ENCODE peak calls at places on chromosome 18, in five cellular contexts. T is NB4, G is sigmoid colon, H is H1, J is heart left ventricle. Z is an unnamed sample.

GRCh38 chr18:69718912-69719547 is 228.6 kb downstream of the CD226 start:
- DNase-seq in G (no peak), H (no peak), T (no peak), J (no peak), Z (no peak)

GRCh38 chr18:24840640-24841039 is 380.2 kb downstream of the HRH4 start:
- DNase-seq in H (no peak), T (no peak), J (no peak), G (no peak), Z (no peak)

GRCh38 chr18:61549411-61549810 is 216.2 kb downstream of the CDH20 start:
- DNase-seq in H (no peak), J (no peak), G (no peak), T (no peak), Z (no peak)

GRCh38 chr18:52992041-52992440 is 652.0 kb downstream of the DCC start:
- DNase-seq in G (no peak), J (no peak), H (no peak), T (peak), Z (no peak)

GRCh38 chr18:59881728-59882685 is 17.8 kb upstream of the PMAIP1 start:
- DNase-seq in G (no peak), T (peak), H (peak), J (no peak), Z (no peak)

GRCh38 chr18:40407913-40408312 is 1547.1 kb upstream of the PIK3C3 start:
- DNase-seq in H (no peak), J (no peak), T (no peak), G (no peak), Z (no peak)

GRCh38 chr18:53990485-53990884 is 234.0 kb downstream of the MBD2 start:
- DNase-seq in T (no peak), H (no peak), J (no peak), G (no peak), Z (no peak)

GRCh38 chr18:37552296-37552695 is 13.3 kb downstream of the CELF4 start:
- DNase-seq in T (no peak), H (no peak), G (no peak), J (no peak), Z (no peak)

GRCh38 chr18:68847219-68847860 is 49.5 kb downstream of the CCDC102B start:
- DNase-seq in T (peak), H (no peak), J (no peak), G (no peak), Z (no peak)

GRCh38 chr18:41906528-41907256 is 48.3 kb upstream of the PIK3C3 start:
- DNase-seq in J (no peak), T (peak), H (no peak), G (no peak), Z (no peak)

GRCh38 chr18:41226186-41226585 is 728.8 kb upstream of the PIK3C3 start:
- DNase-seq in J (no peak), H (no peak), T (no peak), G (no peak), Z (no peak)

GRCh38 chr18:36492604-36493329 is 195.3 kb downstream of the FHOD3 start:
- DNase-seq in J (no peak), T (no peak), H (no peak), G (no peak), Z (no peak)

GRCh38 chr18:12038082-12038660 is 55.5 kb upstream of the ANKRD62 start:
- DNase-seq in H (peak), T (no peak), J (no peak), G (peak), Z (peak)

GRCh38 chr18:57331718-57332117 is 20.6 kb upstream of the ST8SIA3 start:
- DNase-seq in G (no peak), J (no peak), H (no peak), T (no peak), Z (no peak)

GRCh38 chr18:37636831-37637230 is 71.2 kb upstream of the CELF4 start:
- DNase-seq in H (no peak), T (no peak), J (no peak), G (no peak), Z (no peak)

GRCh38 chr18:73638709-73639108 is 508.9 kb downstream of the FBXO15 start:
- DNase-seq in J (no peak), G (no peak), H (no peak), T (no peak), Z (no peak)

GRCh38 chr18:48780151-48781001 is 170.4 kb downstream of the SMAD7 start:
- DNase-seq in G (no peak), J (no peak), T (no peak), H (no peak), Z (no peak)

GRCh38 chr18:57275111-57275510 is 77.2 kb upstream of the ST8SIA3 start:
- DNase-seq in J (no peak), G (no peak), T (no peak), H (no peak), Z (no peak)

GRCh38 chr18:63213331-63213900 is 106.2 kb downstream of the BCL2 start:
- DNase-seq in G (no peak), T (peak), J (no peak), H (no peak), Z (no peak)

GRCh38 chr18:62590799-62591640 is 68.2 kb downstream of the ZCCHC2 start:
- DNase-seq in G (no peak), T (no peak), J (no peak), H (no peak), Z (no peak)

GRCh38 chr18:73750052-73750451 is 397.6 kb downstream of the FBXO15 start:
- DNase-seq in G (no peak), T (no peak), H (no peak), J (no peak), Z (no peak)

GRCh38 chr18:58438161-58438983 is 190.5 kb downstream of the ALPK2 start:
- DNase-seq in J (no peak), H (no peak), G (no peak), T (no peak), Z (no peak)

GRCh38 chr18:42164556-42164955 is 209.5 kb downstream of the PIK3C3 start:
- DNase-seq in T (no peak), H (no peak), J (no peak), G (no peak), Z (no peak)

GRCh38 chr18:26286008-26286407 is 59.8 kb downstream of the TAF4B start:
- DNase-seq in J (no peak), G (no peak), H (no peak), T (peak), Z (no peak)

GRCh38 chr18:32906506-32907214 is 133.8 kb upstream of the KLHL14 start:
- DNase-seq in J (no peak), G (no peak), T (peak), H (no peak), Z (no peak)

GRCh38 chr18:34117319-34117718 is 107.4 kb downstream of the NOL4 start:
- DNase-seq in T (no peak), J (no peak), G (no peak), H (no peak), Z (no peak)

GRCh38 chr18:42196651-42197050 is 241.6 kb downstream of the PIK3C3 start:
- DNase-seq in H (no peak), J (no peak), T (no peak), G (no peak), Z (no peak)

GRCh38 chr18:34158881-34159690 is 65.6 kb downstream of the NOL4 start:
- DNase-seq in T (no peak), J (peak), H (peak), G (peak), Z (peak)

DNA sequence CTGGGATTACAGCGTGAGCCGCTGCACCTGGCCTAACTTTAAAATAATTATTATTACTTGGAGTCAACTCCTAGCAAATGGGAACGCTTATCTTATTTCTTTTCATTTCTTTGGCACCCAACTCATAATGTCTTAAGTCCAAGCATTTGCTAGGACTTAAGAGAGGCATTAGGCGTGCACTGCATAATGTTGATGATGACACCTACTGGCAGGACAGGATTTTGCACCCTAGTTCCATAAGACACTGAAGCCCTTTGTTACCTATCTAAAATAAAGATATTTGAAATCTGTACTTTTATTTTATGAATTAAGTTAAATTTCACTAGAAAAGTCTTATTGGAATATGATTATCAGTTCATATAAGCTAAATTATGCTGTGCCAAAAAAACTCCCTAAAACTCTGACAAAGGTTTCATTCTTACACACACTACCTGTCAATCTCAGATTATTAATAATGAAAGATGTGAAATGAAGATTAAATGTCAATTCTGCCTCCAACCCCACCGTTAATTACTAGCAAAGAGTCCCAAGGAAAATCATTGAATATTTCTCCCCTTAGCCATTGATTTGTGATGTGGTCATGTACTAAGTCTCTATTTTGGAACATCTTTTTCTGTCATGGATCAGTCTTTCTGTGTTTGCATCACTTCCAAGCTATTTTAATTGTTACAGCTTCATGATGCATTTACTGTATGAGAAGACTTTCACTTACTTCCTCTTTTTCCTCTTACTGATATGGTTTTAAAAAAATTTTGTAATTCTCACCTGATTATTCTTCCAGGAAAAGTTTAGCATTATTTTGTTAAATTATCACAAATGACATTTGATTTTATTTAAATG is 12.7 kb upstream of the CDH2 start:
- DNase-seq in T (peak), G (no peak), J (no peak), H (peak), Z (peak)
- TF ChIP-seq CTCF in T (peak), G (peak), J (peak), H (no peak), Z (peak)

DNA sequence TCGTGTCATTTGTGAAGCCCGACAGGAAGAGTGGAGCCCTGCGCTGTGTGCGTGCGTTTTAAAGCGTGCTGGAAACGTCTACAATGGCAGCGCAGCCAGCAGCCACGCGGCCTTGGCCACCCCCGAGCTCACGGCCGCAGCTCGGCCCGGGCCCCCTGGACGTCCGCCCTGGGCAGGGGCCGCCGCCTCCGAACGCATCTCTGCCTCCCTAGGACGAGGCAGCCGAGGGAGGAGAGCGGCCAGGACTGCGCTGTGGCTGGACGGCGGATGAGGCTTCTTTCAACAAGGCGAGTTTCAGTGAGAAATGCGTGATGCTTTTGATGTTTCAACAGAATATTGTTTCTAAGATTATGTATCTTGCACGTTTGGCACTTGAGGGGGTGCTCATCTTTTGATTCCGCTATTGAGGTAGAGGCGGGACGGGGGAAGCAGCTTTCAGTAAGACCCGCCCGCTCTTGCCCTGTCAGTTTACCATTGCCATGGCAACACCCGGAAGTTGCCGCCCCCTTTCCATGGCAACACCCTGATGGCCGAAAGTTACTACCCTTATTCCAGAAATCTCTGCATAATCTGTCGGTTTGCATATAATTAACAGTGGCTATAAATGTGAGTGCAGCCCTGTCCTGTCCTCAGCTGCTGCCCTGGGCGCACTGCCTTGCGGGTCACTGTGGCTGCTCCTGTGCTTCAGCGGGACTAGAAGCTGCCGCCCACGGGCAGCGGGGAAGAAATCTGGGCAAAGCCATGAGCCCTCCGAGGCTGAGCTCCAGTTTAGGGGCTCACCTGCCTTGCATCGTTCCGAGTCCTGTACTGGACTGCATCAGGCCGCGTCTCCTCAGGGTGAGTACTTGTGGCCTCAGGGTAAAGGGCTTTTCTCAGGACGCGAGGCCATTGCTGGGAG is 38.6 kb downstream of the ADNP2 start:
- DNase-seq in J (peak), T (peak), H (peak), G (peak), Z (peak)
- TF ChIP-seq POLR2A in J (no peak), T (no peak), H (no peak), G (peak), Z (peak)

GRCh38 chr18:67514465-67514864 is 2.1 kb downstream of the DSEL start:
- DNase-seq in H (no peak), T (no peak), G (no peak), J (no peak), Z (no peak)

GRCh38 chr18:67516432-67517223 is at the start of gene DSEL:
- DNase-seq in T (peak), H (peak), G (peak), J (peak), Z (peak)

GRCh38 chr18:67515987-67516431 is 511 bp downstream of the DSEL start:
- DNase-seq in H (peak), J (peak), G (peak), T (peak), Z (peak)

GRCh38 chr18:67513285-67513684 is 3.2 kb downstream of the DSEL start:
- DNase-seq in G (no peak), T (no peak), H (no peak), J (no peak), Z (no peak)

DNA sequence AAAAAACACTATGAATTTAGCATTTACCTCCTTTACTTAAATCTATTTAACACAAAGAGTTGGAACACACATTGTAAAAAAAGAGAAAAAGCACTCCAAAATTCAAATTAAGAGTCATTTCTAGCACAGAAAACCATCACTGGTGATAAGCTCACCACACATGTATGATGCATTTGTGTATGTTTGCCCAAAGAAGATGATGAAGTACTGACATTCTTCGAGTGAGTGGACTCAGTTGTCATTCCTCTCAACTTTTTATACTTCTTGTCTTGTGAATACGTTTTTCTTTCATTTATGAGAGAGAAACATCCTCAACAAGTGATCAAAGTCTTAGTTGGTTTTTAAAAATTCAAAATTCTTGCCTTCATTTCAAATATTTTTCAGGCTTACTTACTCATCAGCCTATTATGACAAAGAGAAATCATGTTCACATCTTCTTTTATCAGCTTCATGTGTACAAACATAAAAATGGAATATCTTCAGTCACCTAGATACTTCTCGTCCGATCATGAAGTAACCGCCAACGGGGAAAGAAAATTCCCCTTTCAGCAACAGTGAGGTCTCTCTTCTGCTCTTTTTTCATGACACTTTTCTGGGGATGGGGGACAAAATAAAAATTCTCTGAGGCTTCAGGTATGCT is 1.5 kb downstream of the DSEL start:
- DNase-seq in G (no peak), H (no peak), J (no peak), T (no peak), Z (no peak)
- H3K4me3 ChIP-seq in G (peak), H (peak), J (peak), T (no peak), Z (no peak)

GRCh38 chr18:75317300-75317699 is 106.7 kb downstream of the TSHZ1 start:
- DNase-seq in H (no peak), J (no peak), T (no peak), G (no peak), Z (no peak)

GRCh38 chr18:75314606-75315005 is 104.0 kb downstream of the TSHZ1 start:
- DNase-seq in T (no peak), J (no peak), H (no peak), G (no peak), Z (no peak)

GRCh38 chr18:75317723-75318122 is 107.1 kb downstream of the TSHZ1 start:
- DNase-seq in G (no peak), J (no peak), T (no peak), H (no peak), Z (no peak)

GRCh38 chr18:75316826-75317225 is 106.2 kb downstream of the TSHZ1 start:
- DNase-seq in H (no peak), T (no peak), G (no peak), J (no peak), Z (no peak)

DNA sequence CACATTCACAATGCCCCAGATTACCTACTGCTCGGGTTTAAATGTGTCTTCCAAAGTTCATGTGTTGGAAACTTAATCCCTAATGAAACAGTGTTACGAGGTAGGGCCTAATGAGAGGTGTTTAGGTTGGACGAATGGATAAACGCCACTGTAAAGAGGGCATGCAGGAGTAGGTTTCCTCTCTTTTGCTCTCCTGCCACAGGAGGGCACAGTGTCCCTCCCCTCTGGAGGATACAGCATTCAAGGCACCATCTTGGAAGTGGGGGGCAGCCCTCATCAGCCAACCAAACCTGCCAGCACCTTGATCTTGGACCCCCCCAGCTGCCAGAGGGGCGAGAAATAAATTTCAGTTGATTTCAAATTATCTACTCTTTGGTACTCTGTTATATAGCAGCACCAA is 103.5 kb downstream of the TSHZ1 start:
- DNase-seq in T (no peak), J (no peak), H (no peak), G (no peak), Z (no peak)
- TF ChIP-seq CTCF in T (no peak), J (no peak), H (peak), G (no peak), Z (no peak)

GRCh38 chr18:8635087-8635486 is 25.9 kb downstream of the RAB12 start:
- DNase-seq in J (no peak), G (no peak), H (no peak), T (no peak), Z (no peak)

GRCh38 chr18:8634508-8634907 is 25.3 kb downstream of the RAB12 start:
- DNase-seq in T (no peak), H (no peak), G (no peak), J (no peak), Z (no peak)

GRCh38 chr18:8643479-8643878 is 34.2 kb downstream of the RAB12 start:
- DNase-seq in H (no peak), T (no peak), G (no peak), J (no peak), Z (no peak)

DNA sequence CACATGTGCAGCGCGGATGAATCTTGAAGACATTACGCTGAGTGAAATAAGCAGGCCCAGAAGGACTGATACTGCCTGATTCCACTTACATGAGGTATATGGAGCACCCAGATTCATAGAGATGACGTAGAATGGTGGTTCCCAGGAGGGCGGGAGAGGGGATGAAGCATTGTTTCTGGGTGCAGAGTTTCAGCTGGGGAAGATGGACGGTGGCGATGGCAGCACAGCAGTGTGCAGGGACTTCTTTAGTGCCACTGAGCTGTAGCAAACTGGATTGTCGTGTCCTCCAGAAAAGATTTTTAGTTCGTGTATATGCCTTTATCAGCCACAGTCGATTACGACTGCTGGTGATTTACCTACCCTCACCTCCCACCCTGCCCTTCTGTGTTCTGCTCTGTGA is 30.5 kb downstream of the RAB12 start:
- DNase-seq in J (no peak), G (no peak), H (no peak), T (no peak), Z (no peak)
- TF ChIP-seq POLR2A in J (no peak), G (no peak), H (peak), T (no peak), Z (no peak)

DNA sequence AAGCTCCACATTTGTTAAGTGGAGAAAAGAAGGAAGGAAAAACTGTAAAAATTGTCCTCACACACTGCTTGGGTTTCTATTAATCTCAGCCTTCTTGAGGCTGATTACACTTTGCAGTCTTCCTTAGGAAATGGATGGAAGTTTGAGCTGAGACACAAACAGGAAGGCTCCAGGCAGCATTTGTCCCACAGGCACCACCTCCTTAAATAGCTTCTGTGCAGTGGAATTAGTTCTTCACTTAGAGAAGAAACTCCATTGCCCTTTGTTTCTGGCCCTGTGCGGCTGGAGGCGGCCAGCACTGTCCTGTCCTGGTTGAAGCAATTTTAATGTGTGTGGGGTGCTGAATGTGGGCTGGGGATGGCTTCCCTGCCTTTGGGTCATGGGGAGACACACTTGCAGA is 44.3 kb downstream of the ARHGAP28 start:
- DNase-seq in G (no peak), H (no peak), J (no peak), T (no peak), Z (no peak)
- H3K4me3 ChIP-seq in G (peak), H (no peak), J (peak), T (no peak), Z (no peak)